ENCODE peak calls at places on chromosomes 4 and X, in ten cellular contexts. B, H, D, A, Z, J, G, O, L and S are unnamed samples.
A peak's percentile ranks its signal among the peaks of the same experiment; 100 is the strongest.

GRCh38 chr4:73866236-73866635 is 3.0 kb upstream of the CXCL1 start:
- DNase-seq in G (no peak), O (no peak), D (no peak), H (no peak), A (no peak), B (no peak), J (no peak), L (no peak), Z (no peak), S (no peak)

GRCh38 chrX:63889001-63889400 is 104.0 kb upstream of the ARHGEF9 start:
- DNase-seq in Z (peak; percentile 89), B (no peak), H (peak; percentile 6), J (no peak), L (peak; percentile 20), O (no peak), D (peak; percentile 80), G (no peak), A (no peak), S (no peak)

GRCh38 chrX:1486749-1487361 is 34.1 kb upstream of the ASMTL start:
- DNase-seq in A (peak; percentile 62), Z (no peak), D (no peak), O (no peak), L (no peak), B (no peak), J (no peak), G (no peak), H (no peak), S (no peak)

GRCh38 chr4:43275779-43276178 is 383.3 kb downstream of the GRXCR1 start:
- DNase-seq in J (no peak), Z (no peak), H (no peak), B (no peak), A (no peak), G (no peak), D (no peak), O (no peak), L (no peak), S (peak; percentile 5)

GRCh38 chr4:147029296-147029695 is 83.6 kb upstream of the TTC29 start:
- DNase-seq in D (no peak), L (no peak), H (no peak), G (no peak), A (no peak), O (no peak), Z (no peak), J (no peak), B (no peak), S (no peak)

GRCh38 chrX:123157586-123157985 is 26.5 kb upstream of the GRIA3 start:
- DNase-seq in A (no peak), L (no peak), Z (no peak), O (no peak), G (no peak), J (no peak), D (no peak), H (no peak), B (no peak), S (no peak)

GRCh38 chr4:163167333-163167626 is 590 bp upstream of the NAF1 start:
- DNase-seq in J (no peak), G (peak; percentile 20), D (no peak), O (no peak), Z (peak; percentile 52), L (no peak), H (peak; percentile 44), A (no peak), B (no peak), S (no peak)

GRCh38 chr4:31291238-31291637 is 571.1 kb downstream of the PCDH7 start:
- DNase-seq in G (no peak), J (no peak), A (no peak), H (no peak), D (no peak), Z (no peak), L (no peak), B (no peak), O (no peak), S (no peak)

GRCh38 chr4:10164877-10165283 is 48.3 kb upstream of the WDR1 start:
- DNase-seq in H (peak; percentile 82), Z (peak; percentile 73), A (peak; percentile 25), G (peak; percentile 63), B (no peak), L (no peak), O (peak; percentile 24), J (peak; percentile 64), D (peak; percentile 50), S (peak; percentile 31)

GRCh38 chr4:17273047-17273446 is 238.8 kb downstream of the QDPR start:
- DNase-seq in L (no peak), B (no peak), D (no peak), Z (no peak), H (no peak), O (no peak), A (no peak), G (no peak), J (no peak), S (no peak)

GRCh38 chr4:102514298-102514964 is 13.3 kb downstream of the NFKB1 start:
- DNase-seq in L (no peak), A (no peak), J (no peak), G (no peak), Z (no peak), D (no peak), H (no peak), O (no peak), B (no peak), S (no peak)

GRCh38 chr4:102517753-102518152 is 16.6 kb downstream of the NFKB1 start:
- DNase-seq in J (no peak), L (no peak), D (no peak), A (no peak), G (no peak), H (no peak), B (no peak), O (no peak), Z (no peak), S (no peak)

GRCh38 chr4:102519925-102520324 is 18.8 kb downstream of the NFKB1 start:
- DNase-seq in H (no peak), D (no peak), O (no peak), Z (no peak), L (no peak), B (no peak), J (no peak), G (no peak), A (no peak), S (no peak)

GRCh38 chr4:102521570-102522553 is 20.7 kb downstream of the NFKB1 start:
- DNase-seq in J (no peak), O (no peak), D (no peak), L (no peak), A (no peak), B (no peak), G (no peak), Z (no peak), H (no peak), S (no peak)

GRCh38 chr4:102518703-102519131 is 17.6 kb downstream of the NFKB1 start:
- DNase-seq in L (no peak), O (no peak), H (peak; percentile 21), J (no peak), D (no peak), A (no peak), G (no peak), Z (no peak), B (no peak), S (no peak)
- TF ChIP-seq CTCF in L (no peak), O (no peak), H (no peak), J (no peak), D (no peak), A (no peak), G (no peak), Z (no peak), B (no peak), S (no peak)

GRCh38 chr4:113762061-113762850 is 718 bp upstream of the CAMK2D start:
- DNase-seq in O (peak; percentile 95), A (peak; percentile 98), Z (peak; percentile 100), G (peak; percentile 100), D (peak; percentile 100), L (peak; percentile 98), J (peak; percentile 100), B (peak; percentile 100), H (peak; percentile 100), S (peak; percentile 91)
- TF ChIP-seq CTCF in O (no peak), A (no peak), Z (no peak), G (no peak), D (peak; percentile 7), L (peak; percentile 19), J (no peak), B (peak; percentile 39), H (no peak), S (no peak)

GRCh38 chr4:116361782-116362181 is 723.6 kb downstream of the TRAM1L1 start:
- DNase-seq in D (no peak), Z (no peak), A (no peak), B (no peak), H (peak; percentile 1), O (no peak), L (peak; percentile 78), G (no peak), J (no peak), S (no peak)

GRCh38 chr4:116357758-116358157 is 727.6 kb downstream of the TRAM1L1 start:
- DNase-seq in B (no peak), A (no peak), G (peak; percentile 65), J (no peak), H (peak; percentile 1), D (no peak), L (peak; percentile 66), Z (peak; percentile 16), O (peak; percentile 7), S (no peak)

GRCh38 chr4:116362603-116363002 is 722.8 kb downstream of the TRAM1L1 start:
- DNase-seq in Z (no peak), L (no peak), H (no peak), D (no peak), A (no peak), O (no peak), J (no peak), B (no peak), G (no peak), S (no peak)

GRCh38 chr4:116358633-116359222 is 726.6 kb downstream of the TRAM1L1 start:
- DNase-seq in G (peak; percentile 90), D (peak; percentile 36), B (no peak), L (peak; percentile 55), A (no peak), J (peak; percentile 65), Z (peak; percentile 72), H (peak; percentile 65), O (peak; percentile 72), S (peak; percentile 51)
- TF ChIP-seq CTCF in G (peak; percentile 78), D (peak; percentile 73), B (no peak), L (peak; percentile 80), A (no peak), J (peak; percentile 56), Z (peak; percentile 44), H (peak; percentile 39), O (peak; percentile 29), S (peak; percentile 64)

GRCh38 chr4:156983366-156983765 is 11.8 kb upstream of the PDGFC start:
- DNase-seq in B (no peak), Z (peak; percentile 63), O (no peak), D (peak; percentile 47), J (no peak), G (no peak), L (no peak), H (peak; percentile 53), A (no peak), S (no peak)
- TF ChIP-seq CTCF in B (no peak), Z (peak; percentile 64), O (peak; percentile 22), D (peak; percentile 82), J (peak; percentile 55), G (peak; percentile 31), L (peak; percentile 71), H (peak; percentile 65), A (no peak), S (no peak)

DNA sequence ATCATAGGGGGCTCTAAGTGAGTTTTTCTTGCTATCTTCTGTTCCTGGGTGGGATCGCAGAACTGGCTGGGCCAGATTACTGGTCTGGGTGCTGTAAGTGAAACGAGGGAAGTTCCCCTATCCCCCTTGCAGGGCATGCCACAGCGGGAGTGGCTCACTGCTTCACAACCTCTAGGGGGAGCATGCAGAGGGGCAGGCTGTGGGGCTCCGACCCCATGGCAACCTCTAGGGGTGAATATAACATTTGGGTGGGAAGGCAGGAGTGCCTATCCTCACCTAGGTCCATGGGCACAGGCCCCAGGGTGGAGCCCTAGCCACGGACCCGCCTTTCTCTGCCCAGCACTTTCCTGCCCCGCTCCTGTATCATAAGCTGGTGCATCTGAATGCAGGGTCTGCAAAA is 1.7 kb upstream of the RRAGB start:
- DNase-seq in B (no peak), A (no peak), G (no peak), Z (no peak), O (no peak), D (no peak), L (no peak), H (no peak), J (no peak), S (no peak)
- TF ChIP-seq CTCF in B (no peak), A (no peak), G (no peak), Z (no peak), O (no peak), D (peak; percentile 24), L (no peak), H (no peak), J (no peak), S (no peak)